ENCODE peak calls at places on chromosomes 3 and 15, in six cellular contexts. Z, R, A, Q, U and Y are unnamed samples.

GRCh38 chr3:122773856-122774535 is 19.6 kb downstream of the HSPBAP1 start:
- DNase-seq in Z (no peak), R (no peak), A (no peak), Q (no peak), U (no peak), Y (no peak)

GRCh38 chr3:186025161-186025560 is 83.7 kb downstream of the ETV5 start:
- DNase-seq in Z (no peak), R (no peak), A (peak; percentile 65), Q (peak; percentile 77), U (no peak), Y (peak; percentile 64)

GRCh38 chr3:59313365-59313764 is 263.5 kb upstream of the CFAP20DC start:
- DNase-seq in Z (no peak), R (peak; percentile 90), A (peak; percentile 41), Q (peak; percentile 49), U (peak; percentile 61), Y (peak; percentile 31)

GRCh38 chr3:152317956-152318355 is 49.2 kb downstream of the MBNL1 start:
- DNase-seq in Z (no peak), R (no peak), A (peak; percentile 47), Q (peak; percentile 81), U (no peak), Y (peak; percentile 54)

GRCh38 chr3:97871788-97872187 is 50.0 kb downstream of the CRYBG3 start:
- DNase-seq in Z (no peak), R (no peak), A (peak; percentile 40), Q (peak; percentile 51), U (no peak), Y (peak; percentile 26)

GRCh38 chr3:134030382-134030753 is 643 bp upstream of the SLCO2A1 start:
- DNase-seq in Z (no peak), R (peak; percentile 64), A (no peak), Q (no peak), U (no peak), Y (no peak)

GRCh38 chr3:27428446-27428845 is 55.7 kb downstream of the SLC4A7 start:
- DNase-seq in Z (no peak), R (no peak), A (peak; percentile 21), Q (peak; percentile 32), U (no peak), Y (no peak)

GRCh38 chr3:117268318-117268717 is 558.7 kb downstream of the TUSC7 start:
- DNase-seq in Z (no peak), R (no peak), A (no peak), Q (no peak), U (no peak), Y (no peak)

GRCh38 chr15:95025924-95026728 is 794.8 kb downstream of the MCTP2 start:
- DNase-seq in Z (no peak), R (peak; percentile 89), A (peak; percentile 37), Q (peak; percentile 82), U (peak; percentile 32), Y (peak; percentile 58)

GRCh38 chr3:194244167-194244566 is 107.0 kb downstream of the CPN2 start:
- DNase-seq in Z (no peak), R (peak; percentile 5), A (no peak), Q (no peak), U (no peak), Y (no peak)

GRCh38 chr3:137582484-137582883 is 181.6 kb upstream of the SOX14 start:
- DNase-seq in Z (no peak), R (peak; percentile 74), A (no peak), Q (no peak), U (no peak), Y (no peak)

GRCh38 chr15:78866824-78867223 is 5.9 kb upstream of the MORF4L1 start:
- DNase-seq in Z (no peak), R (no peak), A (no peak), Q (peak; percentile 23), U (no peak), Y (peak; percentile 59)

GRCh38 chr3:98921957-98922356 is 20.5 kb upstream of the DCBLD2 start:
- DNase-seq in Z (no peak), R (no peak), A (no peak), Q (no peak), U (no peak), Y (no peak)

GRCh38 chr3:59641169-59641914 is 591.5 kb upstream of the CFAP20DC start:
- DNase-seq in Z (no peak), R (no peak), A (peak; percentile 94), Q (peak; percentile 15), U (peak; percentile 18), Y (peak; percentile 89)

GRCh38 chr15:82531496-82532382 is 8.5 kb downstream of the RPS17 start:
- DNase-seq in Z (no peak), R (peak; percentile 54), A (no peak), Q (no peak), U (no peak), Y (no peak)

GRCh38 chr3:53231532-53232511 is 24.0 kb downstream of the TKT start:
- DNase-seq in Z (no peak), R (peak; percentile 52), A (no peak), Q (no peak), U (no peak), Y (no peak)

GRCh38 chr3:17793542-17794195 is 51.2 kb upstream of the TBC1D5 start:
- DNase-seq in Z (no peak), R (no peak), A (no peak), Q (no peak), U (no peak), Y (no peak)

GRCh38 chr15:49675051-49675450 is 54.2 kb downstream of the DTWD1 start:
- DNase-seq in Z (no peak), R (no peak), A (peak; percentile 95), Q (peak; percentile 95), U (no peak), Y (peak; percentile 93)

GRCh38 chr15:49673861-49674260 is 53.0 kb downstream of the DTWD1 start:
- DNase-seq in Z (no peak), R (no peak), A (no peak), Q (peak; percentile 25), U (no peak), Y (no peak)

GRCh38 chr15:49669288-49669687 is 48.4 kb downstream of the DTWD1 start:
- DNase-seq in Z (no peak), R (peak; percentile 62), A (no peak), Q (no peak), U (no peak), Y (no peak)

GRCh38 chr15:49678655-49679054 is 57.8 kb downstream of the DTWD1 start:
- DNase-seq in Z (no peak), R (no peak), A (peak; percentile 58), Q (peak; percentile 22), U (no peak), Y (no peak)

GRCh38 chr15:49674370-49674769 is 53.5 kb downstream of the DTWD1 start:
- DNase-seq in Z (no peak), R (no peak), A (peak; percentile 55), Q (peak; percentile 36), U (no peak), Y (peak; percentile 75)
- H3K4me3 ChIP-seq in Z (no peak overlapping the region), R (no peak overlapping the region), A (no peak overlapping the region), Q (no peak overlapping the region), U (no peak overlapping the region), Y (no peak overlapping the region)

GRCh38 chr3:39440316-39440715 is 27.2 kb upstream of the MOBP start:
- DNase-seq in Z (no peak), R (no peak), A (no peak), Q (no peak), U (no peak), Y (no peak)

GRCh38 chr3:39445927-39446326 is 21.6 kb upstream of the MOBP start:
- DNase-seq in Z (no peak), R (peak; percentile 4), A (no peak), Q (no peak), U (no peak), Y (no peak)

GRCh38 chr3:39447637-39448483 is 19.6 kb upstream of the MOBP start:
- DNase-seq in Z (peak; percentile 28), R (peak; percentile 93), A (peak; percentile 90), Q (peak; percentile 89), U (no peak), Y (peak; percentile 79)

GRCh38 chr3:39446444-39446843 is 21.0 kb upstream of the MOBP start:
- DNase-seq in Z (no peak), R (no peak), A (no peak), Q (no peak), U (no peak), Y (no peak)

DNA sequence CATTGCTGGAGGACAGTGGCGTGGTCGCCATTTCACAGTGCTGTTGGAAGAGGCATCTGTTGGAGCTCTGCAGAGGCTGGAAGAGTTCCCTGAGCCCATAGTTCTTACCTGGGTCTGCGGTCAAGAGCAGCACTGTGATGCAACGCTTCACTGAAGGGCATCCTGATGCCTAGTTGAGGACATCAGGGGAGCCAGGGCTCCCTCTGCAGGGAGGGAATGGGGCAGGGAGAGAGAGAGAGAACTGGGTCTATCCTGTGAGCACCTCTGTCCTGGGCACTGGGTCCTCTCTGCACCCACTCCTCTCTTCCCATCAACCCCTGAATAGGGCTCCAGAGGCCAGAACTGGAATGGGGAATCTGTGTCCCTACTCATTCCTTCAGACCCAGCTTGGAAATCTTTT is 23.9 kb upstream of the MOBP start:
- DNase-seq in Z (no peak), R (peak; percentile 78), A (no peak), Q (no peak), U (no peak), Y (no peak)
- TF ChIP-seq CTCF in Z (no peak), R (peak; percentile 69), A (no peak), Q (no peak), U (no peak), Y (no peak)

GRCh38 chr3:100609963-100610362 is 562 bp downstream of the ADGRG7 start:
- DNase-seq in Z (no peak), R (no peak), A (no peak), Q (no peak), U (no peak), Y (no peak)
- H3K4me3 ChIP-seq in Z (no peak overlapping the region), R (no peak overlapping the region), A (no peak overlapping the region), Q (no peak overlapping the region), U (no peak overlapping the region), Y (no peak overlapping the region)

DNA sequence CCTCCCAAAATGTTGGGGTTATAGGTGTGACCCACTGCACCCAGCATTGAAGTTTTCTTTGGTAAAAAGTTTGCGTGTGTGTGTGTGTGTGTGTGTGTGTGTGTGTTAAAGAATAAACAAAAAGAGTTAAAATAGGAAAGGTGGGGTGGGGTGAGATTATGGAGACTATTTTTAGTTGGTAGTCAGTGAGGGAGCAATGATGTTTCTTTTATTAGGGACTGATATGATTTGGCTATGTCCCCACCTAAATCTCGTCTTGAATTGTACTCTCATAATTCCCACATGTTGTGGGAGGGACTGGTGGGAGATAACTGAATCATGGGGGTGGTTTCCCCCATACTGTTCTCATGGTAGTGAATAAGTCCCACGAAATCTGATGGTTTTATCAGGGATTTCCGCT is 92.2 kb downstream of the CGNL1 start:
- DNase-seq in Z (no peak), R (no peak), A (no peak), Q (no peak), U (no peak), Y (no peak)
- TF ChIP-seq CTCF in Z (no peak), R (no peak), A (no peak), Q (no peak), U (no peak), Y (no peak)

GRCh38 chr15:40582726-40583246 is 11.3 kb upstream of the KNL1 start:
- DNase-seq in Z (no peak), R (peak; percentile 54), A (peak; percentile 61), Q (peak; percentile 60), U (no peak), Y (peak; percentile 57)
- H3K4me3 ChIP-seq in Z (peak overlapping the region; percentile 24), R (no peak overlapping the region), A (peak overlapping the region; percentile 1), Q (no peak overlapping the region), U (peak overlapping the region; percentile 43), Y (peak overlapping the region; percentile 22)

DNA sequence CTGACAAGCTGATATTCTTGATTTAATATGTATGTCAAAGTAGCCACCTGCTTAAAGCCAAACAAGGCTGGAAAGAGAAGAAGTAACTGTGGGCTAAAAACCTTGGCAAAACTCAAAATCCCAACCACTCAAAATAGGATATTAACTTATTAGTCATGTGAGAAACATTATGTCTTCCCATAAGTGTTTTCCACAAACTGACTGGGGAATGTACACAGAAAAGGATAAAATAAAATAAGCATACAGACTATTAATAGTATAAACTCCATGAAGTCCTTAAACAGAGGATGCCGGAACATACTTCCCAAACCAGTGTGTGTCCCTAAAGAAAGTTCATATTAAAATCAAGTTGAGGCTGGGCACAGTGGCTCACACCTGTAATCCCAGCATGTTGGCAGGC is 263.7 kb upstream of the THBS1 start:
- DNase-seq in Z (no peak), R (no peak), A (no peak), Q (no peak), U (no peak), Y (peak; percentile 33)
- TF ChIP-seq CTCF in Z (no peak), R (no peak), A (no peak), Q (no peak), U (no peak), Y (no peak)